ENCODE peak calls at places on chromosomes 2 and 18, in seven cellular contexts. A, Q, E, W, X, L and I are unnamed samples.

GRCh38 chr2:33791625-33792024 is 192.5 kb upstream of the FAM98A start:
- DNase-seq in X (no peak), Q (no peak), E (no peak), W (no peak), L (no peak), A (no peak), I (peak)

GRCh38 chr18:4119127-4119648 is 335.9 kb downstream of the DLGAP1 start:
- DNase-seq in A (no peak), X (no peak), L (no peak), E (no peak), W (no peak), Q (no peak), I (no peak)

GRCh38 chr2:160657206-160657605 is 163.6 kb upstream of the RBMS1 start:
- DNase-seq in W (no peak), E (no peak), X (no peak), Q (no peak), A (no peak), L (no peak), I (peak)

GRCh38 chr18:75489493-75490190 is 62.1 kb upstream of the SMIM21 start:
- DNase-seq in Q (no peak), X (no peak), A (no peak), W (no peak), L (no peak), E (no peak), I (peak)

GRCh38 chr2:24675338-24675737 is 117.9 kb downstream of the PTRHD1 start:
- DNase-seq in Q (no peak), L (no peak), X (no peak), E (no peak), W (no peak), A (no peak), I (no peak)

GRCh38 chr2:171553858-171554257 is 31.6 kb downstream of the CYBRD1 start:
- DNase-seq in E (no peak), Q (no peak), W (no peak), X (no peak), A (no peak), L (no peak), I (no peak)

GRCh38 chr2:175855794-175856453 is 146.1 kb downstream of the LNPK start:
- DNase-seq in X (peak), E (no peak), Q (no peak), A (peak), L (peak), W (no peak), I (peak)

GRCh38 chr18:50879302-50880107 is 587 bp downstream of the ME2 start:
- DNase-seq in Q (peak), W (peak), A (no peak), E (peak), X (peak), L (peak), I (peak)

GRCh38 chr2:88530081-88530480 is 77.6 kb upstream of the FOXI3 start:
- DNase-seq in Q (no peak), E (no peak), W (no peak), A (no peak), X (no peak), L (no peak), I (no peak)

GRCh38 chr2:41909584-41909983 is 138.2 kb upstream of the PKDCC start:
- DNase-seq in X (no peak), L (no peak), A (no peak), E (no peak), W (no peak), Q (no peak), I (no peak)

GRCh38 chr2:205680067-205680466 is 2.2 kb upstream of the NRP2 start:
- DNase-seq in E (no peak), X (peak), L (no peak), A (no peak), Q (no peak), W (no peak), I (peak)

GRCh38 chr2:46198164-46198883 is 98.9 kb upstream of the EPAS1 start:
- DNase-seq in A (no peak), Q (no peak), X (no peak), L (no peak), W (no peak), E (no peak), I (no peak)

GRCh38 chr2:106143495-106144215 is 50.4 kb downstream of the UXS1 start:
- DNase-seq in Q (no peak), X (no peak), L (no peak), A (no peak), W (no peak), E (no peak), I (no peak)

GRCh38 chr2:240327566-240327965 is 107.9 kb upstream of the GPC1 start:
- DNase-seq in A (no peak), W (no peak), Q (no peak), E (no peak), L (no peak), X (no peak), I (no peak)

GRCh38 chr18:44181951-44182350 is 498.7 kb upstream of the SETBP1 start:
- DNase-seq in Q (no peak), W (no peak), A (no peak), X (no peak), E (no peak), L (no peak), I (no peak)

GRCh38 chr2:88180594-88181240 is 10.6 kb downstream of the THNSL2 start:
- DNase-seq in X (no peak), E (no peak), A (no peak), Q (no peak), L (no peak), W (no peak), I (no peak)

GRCh38 chr2:102240640-102241370 is 54.0 kb downstream of the IL1RL2 start:
- DNase-seq in A (peak), W (peak), L (peak), E (peak), X (peak), Q (peak), I (peak)

GRCh38 chr2:238449909-238450417 is 23.2 kb downstream of the ASB1 start:
- DNase-seq in W (peak), X (peak), E (peak), Q (peak), L (peak), A (peak), I (peak)

GRCh38 chr2:2530334-2530733 is 199.3 kb upstream of the MYT1L start:
- DNase-seq in Q (no peak), L (no peak), W (no peak), X (no peak), E (no peak), A (no peak), I (no peak)

GRCh38 chr2:120596990-120597594 is 138.6 kb upstream of the GLI2 start:
- DNase-seq in E (no peak), W (peak), L (peak), Q (peak), X (peak), A (peak), I (peak)

GRCh38 chr2:35989523-35989922 is 366.1 kb upstream of the CRIM1 start:
- DNase-seq in E (no peak), L (no peak), A (no peak), X (no peak), W (no peak), Q (no peak), I (no peak)

GRCh38 chr2:140863713-140864112 is 1267.1 kb downstream of the LRP1B start:
- DNase-seq in A (no peak), W (no peak), E (no peak), Q (no peak), X (no peak), L (no peak), I (peak)

GRCh38 chr2:47907097-47907781 is 941 bp upstream of the FBXO11 start:
- DNase-seq in Q (peak), E (peak), A (no peak), X (no peak), W (no peak), L (peak), I (no peak)

GRCh38 chr18:6677086-6677485 is 52.4 kb upstream of the ARHGAP28 start:
- DNase-seq in L (no peak), W (no peak), A (no peak), X (no peak), E (no peak), Q (no peak), I (no peak)

GRCh38 chr18:6683112-6683876 is 46.2 kb upstream of the ARHGAP28 start:
- DNase-seq in A (no peak), Q (no peak), L (no peak), E (no peak), W (peak), X (peak), I (no peak)

GRCh38 chr18:6681331-6681875 is 48.1 kb upstream of the ARHGAP28 start:
- DNase-seq in X (no peak), Q (no peak), A (no peak), W (no peak), E (no peak), L (no peak), I (peak)

GRCh38 chr18:6679201-6679600 is 50.3 kb upstream of the ARHGAP28 start:
- DNase-seq in X (no peak), Q (no peak), A (no peak), W (no peak), L (no peak), E (no peak), I (no peak)

GRCh38 chr18:6682437-6683111 is 46.9 kb upstream of the ARHGAP28 start:
- DNase-seq in W (no peak), E (no peak), A (no peak), Q (no peak), L (no peak), X (peak), I (no peak)
- H3K4me3 ChIP-seq in W (peak), E (no peak), A (no peak), Q (peak), L (no peak), X (no peak), I (no peak)

GRCh38 chr18:57802166-57802868 is 798 bp downstream of the ATP8B1 start:
- DNase-seq in Q (no peak), L (no peak), W (no peak), X (no peak), E (no peak), A (no peak), I (no peak)

GRCh38 chr18:57805117-57805516 is 2.0 kb upstream of the ATP8B1 start:
- DNase-seq in X (no peak), A (no peak), L (no peak), Q (no peak), W (no peak), E (no peak), I (no peak)

GRCh38 chr18:57802869-57803118 is 321 bp downstream of the ATP8B1 start:
- DNase-seq in L (no peak), E (no peak), Q (no peak), A (no peak), X (no peak), W (no peak), I (no peak)

GRCh38 chr18:57801379-57802165 is 1.5 kb downstream of the ATP8B1 start:
- DNase-seq in X (peak), A (no peak), E (peak), L (no peak), W (peak), Q (no peak), I (peak)

GRCh38 chr18:57803119-57803969 is at the start of gene ATP8B1:
- DNase-seq in X (peak), A (peak), L (peak), W (peak), E (peak), Q (peak), I (peak)
- TF ChIP-seq CTCF in X (no peak), A (no peak), L (no peak), W (no peak), E (no peak), Q (no peak), I (no peak)

DNA sequence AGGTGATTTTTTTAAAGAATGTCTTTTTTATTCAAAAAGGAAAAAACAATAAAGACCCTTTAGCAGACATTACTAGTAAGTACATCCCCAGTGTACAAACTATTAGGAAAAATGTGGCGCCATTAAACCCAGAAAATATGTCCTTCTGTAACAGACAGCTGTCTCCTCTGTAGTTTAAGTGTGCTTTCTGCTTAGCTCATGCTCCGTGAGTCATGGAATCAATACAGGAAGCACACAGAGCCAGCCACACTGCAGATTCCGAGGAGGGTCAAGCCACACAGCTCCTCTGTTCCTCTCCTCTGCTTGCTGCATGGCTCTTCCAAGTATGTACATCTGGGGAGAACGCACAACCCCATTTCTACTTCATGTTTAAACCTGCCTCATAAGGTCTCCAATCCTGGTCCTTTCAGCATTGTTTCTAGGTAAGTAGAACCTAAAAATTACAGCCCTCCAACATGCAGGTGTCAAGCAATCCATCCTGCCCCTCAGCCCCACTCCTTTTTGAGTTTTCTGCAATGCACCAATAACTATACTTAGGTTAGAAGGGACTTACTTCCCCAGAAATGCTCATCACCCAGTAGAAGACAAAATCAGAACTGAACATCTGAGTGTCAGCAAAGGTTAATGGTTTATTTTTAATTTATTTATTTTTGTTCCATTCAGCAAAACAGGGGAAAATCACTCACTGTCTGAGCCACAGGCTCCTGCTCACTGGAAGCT is 37.5 kb downstream of the ACVR1 start:
- DNase-seq in A (peak), Q (no peak), X (peak), E (peak), L (peak), W (no peak), I (peak)
- H3K4me3 ChIP-seq in A (peak), Q (peak), X (peak), E (peak), L (peak), W (peak), I (peak)

GRCh38 chr18:24073791-24074190 is 59.2 kb downstream of the TTC39C start:
- DNase-seq in W (no peak), A (no peak), Q (no peak), L (no peak), E (no peak), X (no peak), I (no peak)

GRCh38 chr18:24078391-24078790 is 60.5 kb upstream of the CABYR start:
- DNase-seq in W (no peak), E (no peak), X (no peak), A (no peak), Q (no peak), L (no peak), I (no peak)

GRCh38 chr18:24080861-24081260 is 58.0 kb upstream of the CABYR start:
- DNase-seq in W (no peak), A (no peak), X (no peak), E (no peak), L (no peak), Q (no peak), I (no peak)

GRCh38 chr18:24075731-24076130 is 61.2 kb downstream of the TTC39C start:
- DNase-seq in L (no peak), Q (no peak), E (no peak), X (no peak), W (no peak), A (no peak), I (peak)

GRCh38 chr18:24076950-24077349 is 61.9 kb upstream of the CABYR start:
- DNase-seq in E (no peak), L (no peak), Q (no peak), X (no peak), W (no peak), A (no peak), I (no peak)
- TF ChIP-seq CTCF in E (no peak), L (no peak), Q (no peak), X (no peak), W (no peak), A (no peak), I (no peak)

GRCh38 chr2:241822264-241822623 is 13.3 kb downstream of the NEU4 start:
- DNase-seq in Q (no peak), X (no peak), W (no peak), A (no peak), E (no peak), L (no peak), I (no peak)

GRCh38 chr2:241818943-241819270 is 9.9 kb downstream of the NEU4 start:
- DNase-seq in L (no peak), Q (peak), W (no peak), E (no peak), A (no peak), X (no peak), I (no peak)

GRCh38 chr2:241818229-241818942 is 9.4 kb downstream of the NEU4 start:
- DNase-seq in X (no peak), W (peak), E (no peak), L (peak), A (no peak), Q (peak), I (no peak)

GRCh38 chr2:241820625-241821384 is 11.8 kb downstream of the NEU4 start:
- DNase-seq in A (no peak), X (no peak), E (peak), Q (peak), L (no peak), W (peak), I (no peak)

DNA sequence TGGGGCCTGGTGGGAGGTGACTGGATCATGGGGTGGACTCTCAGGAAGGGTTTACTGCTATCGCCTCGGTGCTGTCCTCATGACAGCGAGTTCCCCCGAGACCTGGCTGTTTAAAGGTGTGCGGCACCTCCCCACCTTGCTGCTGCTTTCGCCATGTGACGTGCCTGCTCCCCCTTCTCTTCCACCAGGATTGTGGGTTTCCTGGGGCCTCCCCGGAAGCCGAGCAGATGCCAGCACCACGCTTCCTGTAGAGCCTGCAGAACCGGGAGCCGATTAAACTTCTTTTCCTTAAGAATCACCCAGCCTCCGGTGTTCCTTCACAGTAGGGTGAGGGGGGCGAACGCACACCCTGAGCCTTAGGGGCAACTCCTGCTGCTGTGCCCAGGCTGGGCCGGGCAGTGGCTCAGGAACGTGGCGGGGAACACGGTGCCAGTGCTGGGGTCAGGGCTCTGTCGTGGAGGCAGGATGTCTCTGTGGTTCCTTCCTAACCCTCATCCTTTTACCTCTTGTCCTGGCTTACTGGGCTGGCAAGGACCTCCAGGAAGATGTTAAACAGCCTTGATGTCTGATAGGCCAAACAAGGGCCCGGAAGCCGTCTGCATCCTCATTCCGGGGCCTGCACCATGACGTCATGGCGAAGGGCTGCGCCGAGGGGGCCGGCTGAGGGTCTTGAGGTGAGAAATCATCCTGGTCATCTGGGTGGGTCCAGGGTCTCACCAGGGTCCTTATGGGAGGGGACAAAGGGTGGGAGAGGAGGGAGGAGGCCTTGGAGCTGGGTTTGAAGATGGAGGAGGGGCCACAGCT is 12.7 kb downstream of the NEU4 start:
- DNase-seq in X (no peak), W (no peak), L (no peak), E (no peak), A (no peak), Q (no peak), I (no peak)
- H3K4me3 ChIP-seq in X (peak), W (no peak), L (no peak), E (no peak), A (peak), Q (no peak), I (no peak)

GRCh38 chr2:79702934-79703333 is 190.1 kb downstream of the CTNNA2 start:
- DNase-seq in W (no peak), Q (no peak), A (no peak), X (no peak), E (no peak), L (no peak), I (peak)

DNA sequence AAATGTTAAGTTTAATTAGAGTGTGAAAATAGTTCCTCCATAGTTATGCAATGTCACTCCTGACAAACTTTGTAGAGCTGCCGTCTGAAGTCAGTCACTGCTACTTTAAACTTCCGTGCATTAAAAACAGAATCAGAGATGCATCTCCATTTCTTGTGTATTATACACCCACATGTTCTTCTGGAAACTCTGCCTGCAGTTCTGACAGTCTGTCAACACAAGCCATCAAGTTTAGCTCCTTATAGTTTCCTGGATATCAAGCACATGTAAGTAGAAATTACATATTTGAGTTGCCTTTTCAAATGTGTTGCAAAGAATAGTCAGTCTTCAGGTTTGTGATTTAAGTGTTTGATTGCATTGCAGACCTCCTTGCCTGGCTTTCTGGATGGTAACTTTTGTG is 184.3 kb downstream of the CTNNA2 start:
- DNase-seq in E (no peak), L (no peak), A (no peak), X (no peak), W (no peak), Q (no peak), I (no peak)
- TF ChIP-seq CTCF in E (no peak), L (no peak), A (no peak), X (no peak), W (no peak), Q (no peak), I (no peak)

DNA sequence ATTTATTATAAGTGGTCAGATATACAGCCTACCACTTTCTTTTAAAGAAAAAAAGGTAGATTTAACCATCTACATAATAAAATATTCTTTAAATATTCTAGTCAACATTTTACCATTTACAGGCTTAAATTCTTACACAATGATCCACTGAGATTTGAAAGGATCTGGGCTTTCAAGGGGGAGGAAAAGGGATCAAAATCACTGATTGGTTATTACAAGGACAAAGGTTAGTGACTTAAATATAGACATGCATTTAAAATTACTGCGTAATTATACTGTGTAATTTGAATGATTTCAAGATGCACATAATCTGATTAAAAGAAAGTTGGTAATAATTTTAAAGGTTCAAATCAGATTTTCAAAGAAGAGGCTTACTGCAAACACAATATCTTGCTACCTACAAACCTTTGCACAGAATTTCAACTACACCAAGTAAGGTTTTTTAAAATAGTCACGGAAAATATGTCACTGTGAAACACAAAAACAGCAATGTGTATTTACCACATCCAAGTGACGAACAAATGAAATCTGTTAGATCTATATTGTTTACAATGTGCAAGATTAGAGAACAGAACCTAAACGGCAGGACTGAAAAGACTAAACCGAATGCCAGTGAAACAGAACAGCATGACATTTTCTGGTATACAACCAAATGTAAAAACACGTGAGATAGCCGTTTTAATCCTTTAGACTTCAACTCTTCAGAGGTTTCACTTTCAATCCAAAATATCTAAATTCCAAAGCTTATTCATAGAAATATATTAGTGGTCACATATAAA is 40.8 kb downstream of the RTN4 start:
- DNase-seq in A (no peak), L (no peak), Q (no peak), W (no peak), X (no peak), E (no peak), I (no peak)
- H3K4me3 ChIP-seq in A (peak), L (peak), Q (peak), W (peak), X (peak), E (peak), I (no peak)